ENCODE peak calls at places on chromosome 17, in nine cellular contexts. Q, G, Y, P, Z, U, V, I and R are unnamed samples.

GRCh38 chr17:76725580-76726230 is 701 bp downstream of the JMJD6 start:
- DNase-seq in Q (peak), V (peak), U (peak), P (no peak), Y (no peak), Z (peak), I (peak), G (peak), R (peak)

GRCh38 chr17:50056217-50056960 is 479 bp downstream of the ITGA3 start:
- DNase-seq in Z (peak), Y (peak), I (peak), U (peak), V (peak), Q (no peak), P (no peak), G (peak), R (no peak)

GRCh38 chr17:2347805-2348685 is 10.7 kb downstream of the SGSM2 start:
- DNase-seq in G (peak), I (no peak), U (peak), Q (no peak), P (peak), Z (no peak), Y (peak), V (peak), R (peak)

GRCh38 chr17:68892193-68892592 is 63.0 kb downstream of the ABCA8 start:
- DNase-seq in Z (no peak), Y (no peak), G (no peak), V (no peak), Q (no peak), U (no peak), P (no peak), I (no peak), R (no peak)

GRCh38 chr17:54085934-54086333 is 263.2 kb downstream of the KIF2B start:
- DNase-seq in Y (peak), P (no peak), I (no peak), Z (no peak), G (no peak), V (no peak), Q (no peak), U (no peak), R (no peak)

GRCh38 chr17:41932821-41933389 is 2.5 kb downstream of the ODAD4 start:
- DNase-seq in V (no peak), Y (no peak), G (no peak), Q (no peak), U (no peak), I (no peak), P (no peak), Z (no peak), R (no peak)

GRCh38 chr17:32523017-32523680 is 36.4 kb downstream of the CDK5R1 start:
- DNase-seq in V (no peak), Z (no peak), P (no peak), Q (no peak), Y (no peak), I (peak), U (no peak), G (peak), R (no peak)

GRCh38 chr17:17356931-17357270 is 53.7 kb downstream of the NT5M start:
- DNase-seq in Q (no peak), P (no peak), G (no peak), V (no peak), U (no peak), Y (no peak), Z (no peak), I (no peak), R (no peak)

GRCh38 chr17:71163121-71163812 is 957.6 kb upstream of the SOX9 start:
- DNase-seq in U (peak), Z (no peak), P (no peak), Q (no peak), V (peak), G (no peak), Y (no peak), I (no peak), R (peak)

GRCh38 chr17:45221081-45221996 is at the start of gene FMNL1:
- DNase-seq in V (no peak), Y (no peak), U (peak), P (no peak), Q (no peak), Z (no peak), G (no peak), I (peak), R (no peak)

GRCh38 chr17:64685705-64686104 is 23.6 kb upstream of the SMURF2 start:
- DNase-seq in P (no peak), V (no peak), Z (no peak), Q (no peak), U (no peak), Y (no peak), G (no peak), I (no peak), R (no peak)

GRCh38 chr17:78832541-78832810 is 8.1 kb downstream of the USP36 start:
- DNase-seq in U (no peak), P (no peak), V (no peak), I (no peak), Z (no peak), G (no peak), Q (no peak), Y (no peak), R (no peak)

GRCh38 chr17:19650826-19651225 is 2.3 kb downstream of the ALDH3A2 start:
- DNase-seq in I (no peak), U (no peak), P (no peak), Z (no peak), V (peak), Q (no peak), G (no peak), Y (no peak), R (no peak)

GRCh38 chr17:73003487-73003886 is 89.0 kb downstream of the SLC39A11 start:
- DNase-seq in Y (peak), U (peak), I (no peak), Z (no peak), Q (no peak), G (no peak), P (no peak), V (no peak), R (no peak)

GRCh38 chr17:7745748-7746470 is 28.4 kb downstream of the DNAH2 start:
- DNase-seq in V (peak), Q (no peak), I (no peak), U (no peak), G (no peak), Z (no peak), P (peak), Y (no peak), R (no peak)

GRCh38 chr17:82300228-82300627 is 17.2 kb downstream of the CD7 start:
- DNase-seq in Q (no peak), U (no peak), V (no peak), Y (no peak), Z (no peak), I (no peak), G (no peak), P (no peak), R (no peak)

GRCh38 chr17:58189436-58190146 is 2.9 kb upstream of the EPX start:
- DNase-seq in Z (no peak), V (peak), Q (no peak), G (no peak), Y (no peak), P (peak), U (no peak), I (no peak), R (no peak)

GRCh38 chr17:77317091-77317519 is 176.3 kb downstream of the SEC14L1 start:
- DNase-seq in P (no peak), V (no peak), G (peak), Y (peak), I (no peak), U (no peak), Z (no peak), Q (no peak), R (no peak)

GRCh38 chr17:34728771-34729310 is 149.5 kb downstream of the TMEM132E start:
- DNase-seq in I (no peak), Y (peak), P (no peak), U (no peak), G (peak), Z (no peak), Q (no peak), V (no peak), R (peak)

GRCh38 chr17:74961657-74962360 is 10.8 kb downstream of the HID1 start:
- DNase-seq in P (peak), Z (peak), G (peak), Q (peak), I (peak), V (peak), Y (peak), U (peak), R (peak)

GRCh38 chr17:58533616-58534188 is 19.3 kb upstream of the MTMR4 start:
- DNase-seq in V (no peak), Y (no peak), U (no peak), P (no peak), G (no peak), Q (no peak), Z (no peak), I (no peak), R (no peak)

GRCh38 chr17:81977211-81978091 is at the start of gene ASPSCR1:
- DNase-seq in Z (peak), V (peak), Y (peak), Q (peak), U (peak), G (peak), P (peak), I (peak), R (peak)

GRCh38 chr17:6936370-6937028 is 59.4 kb upstream of the ALOX12 start:
- DNase-seq in Q (no peak), U (no peak), Y (peak), G (peak), V (no peak), Z (no peak), P (peak), I (no peak), R (no peak)

GRCh38 chr17:19492140-19492539 is 41.5 kb upstream of the SLC47A1 start:
- DNase-seq in U (no peak), G (no peak), V (no peak), Q (no peak), P (no peak), Z (no peak), I (no peak), Y (no peak), R (no peak)

GRCh38 chr17:57357830-57358426 is 101.6 kb downstream of the MSI2 start:
- DNase-seq in P (no peak), Q (no peak), I (peak), U (no peak), Y (no peak), G (no peak), V (no peak), Z (no peak), R (no peak)